ENCODE peak calls at places on chromosomes 3 and 15, in eight cellular contexts. One of them, this sample, is unnamed.

GRCh38 chr3:25424238-25425013 is 3.6 kb upstream of the RARB start:
- DNase-seq in GM23338: no peak
- DNase-seq in hepatocyte: peak; percentile 58
- DNase-seq in HepG2: no peak
- DNase-seq in A673: no peak
- DNase-seq in astrocyte: no peak
- DNase-seq in GM12878: no peak
- DNase-seq in endothelial cell of umbilical vein: no peak
- DNase-seq in this sample: peak; percentile 16

GRCh38 chr3:148861277-148861869 is 3.7 kb upstream of the CPA3 start:
- DNase-seq in astrocyte: no peak
- DNase-seq in endothelial cell of umbilical vein: peak; percentile 60
- DNase-seq in GM23338: peak; percentile 52
- DNase-seq in HepG2: peak; percentile 29
- DNase-seq in hepatocyte: peak; percentile 54
- DNase-seq in GM12878: no peak
- DNase-seq in A673: peak; percentile 56
- DNase-seq in this sample: peak; percentile 63

GRCh38 chr15:47442366-47442765 is 274.9 kb upstream of the SEMA6D start:
- DNase-seq in endothelial cell of umbilical vein: no peak
- DNase-seq in hepatocyte: no peak
- DNase-seq in A673: no peak
- DNase-seq in astrocyte: no peak
- DNase-seq in GM12878: no peak
- DNase-seq in HepG2: no peak
- DNase-seq in GM23338: no peak
- DNase-seq in this sample: no peak

GRCh38 chr3:10173095-10173925 is 8.6 kb downstream of the IRAK2 start:
- DNase-seq in hepatocyte: no peak
- DNase-seq in GM23338: no peak
- DNase-seq in endothelial cell of umbilical vein: no peak
- DNase-seq in A673: no peak
- DNase-seq in HepG2: no peak
- DNase-seq in astrocyte: peak; percentile 65
- DNase-seq in GM12878: no peak
- DNase-seq in this sample: peak; percentile 56

GRCh38 chr3:159866201-159866746 is 122.4 kb upstream of the IL12A start:
- DNase-seq in HepG2: no peak
- DNase-seq in A673: no peak
- DNase-seq in hepatocyte: no peak
- DNase-seq in astrocyte: peak; percentile 41
- DNase-seq in GM23338: no peak
- DNase-seq in GM12878: no peak
- DNase-seq in endothelial cell of umbilical vein: peak; percentile 78
- DNase-seq in this sample: no peak

GRCh38 chr3:100120022-100120421 is 5.7 kb upstream of the FILIP1L start:
- DNase-seq in A673: no peak
- DNase-seq in GM12878: no peak
- DNase-seq in hepatocyte: no peak
- DNase-seq in endothelial cell of umbilical vein: no peak
- DNase-seq in HepG2: no peak
- DNase-seq in GM23338: no peak
- DNase-seq in astrocyte: no peak
- DNase-seq in this sample: no peak

GRCh38 chr3:31219131-31219843 is 313.4 kb upstream of the STT3B start:
- DNase-seq in astrocyte: peak; percentile 98
- DNase-seq in GM23338: no peak
- DNase-seq in hepatocyte: no peak
- DNase-seq in A673: no peak
- DNase-seq in HepG2: no peak
- DNase-seq in endothelial cell of umbilical vein: no peak
- DNase-seq in GM12878: peak; percentile 84
- DNase-seq in this sample: peak; percentile 22

GRCh38 chr3:90052425-90052950 is 945.1 kb downstream of the EPHA3 start:
- DNase-seq in endothelial cell of umbilical vein: no peak
- DNase-seq in astrocyte: no peak
- DNase-seq in HepG2: no peak
- DNase-seq in hepatocyte: no peak
- DNase-seq in GM12878: no peak
- DNase-seq in GM23338: no peak
- DNase-seq in A673: no peak
- DNase-seq in this sample: no peak

GRCh38 chr15:58086479-58086878 is 21.0 kb upstream of the ALDH1A2 start:
- DNase-seq in HepG2: no peak
- DNase-seq in endothelial cell of umbilical vein: peak; percentile 36
- DNase-seq in GM12878: no peak
- DNase-seq in astrocyte: no peak
- DNase-seq in A673: no peak
- DNase-seq in GM23338: no peak
- DNase-seq in hepatocyte: no peak
- DNase-seq in this sample: peak; percentile 53

GRCh38 chr15:64699767-64700388 is 75.5 kb downstream of the RBPMS2 start:
- DNase-seq in GM12878: no peak
- DNase-seq in hepatocyte: peak; percentile 62
- DNase-seq in GM23338: peak; percentile 90
- DNase-seq in endothelial cell of umbilical vein: peak; percentile 79
- DNase-seq in HepG2: no peak
- DNase-seq in astrocyte: peak; percentile 36
- DNase-seq in A673: no peak
- DNase-seq in this sample: peak; percentile 60

GRCh38 chr3:111874177-111874820 is 15.2 kb downstream of the PHLDB2 start:
- DNase-seq in astrocyte: peak; percentile 80
- DNase-seq in endothelial cell of umbilical vein: peak; percentile 47
- DNase-seq in hepatocyte: no peak
- DNase-seq in GM23338: no peak
- DNase-seq in A673: peak; percentile 25
- DNase-seq in GM12878: no peak
- DNase-seq in HepG2: peak; percentile 27
- DNase-seq in this sample: peak; percentile 87

GRCh38 chr3:48372377-48372770 is 355 bp downstream of the FBXW12 start:
- DNase-seq in A673: no peak
- DNase-seq in astrocyte: no peak
- DNase-seq in GM23338: no peak
- DNase-seq in hepatocyte: no peak
- DNase-seq in HepG2: no peak
- DNase-seq in GM12878: no peak
- DNase-seq in endothelial cell of umbilical vein: no peak
- DNase-seq in this sample: no peak

GRCh38 chr15:66504563-66505429 is at the start of the genes RPL4 and ZWILCH:
- DNase-seq in HepG2: peak; percentile 97
- DNase-seq in GM12878: peak; percentile 78
- DNase-seq in GM23338: peak; percentile 85
- DNase-seq in astrocyte: peak; percentile 85
- DNase-seq in endothelial cell of umbilical vein: peak; percentile 86
- DNase-seq in hepatocyte: peak; percentile 80
- DNase-seq in A673: peak; percentile 86
- DNase-seq in this sample: peak; percentile 89

GRCh38 chr3:169668081-169668956 is 4.8 kb upstream of the MECOM start:
- DNase-seq in HepG2: no peak
- DNase-seq in endothelial cell of umbilical vein: peak; percentile 79
- DNase-seq in hepatocyte: peak; percentile 62
- DNase-seq in astrocyte: peak; percentile 28
- DNase-seq in A673: peak; percentile 24
- DNase-seq in GM23338: peak; percentile 68
- DNase-seq in GM12878: no peak
- DNase-seq in this sample: peak; percentile 42

GRCh38 chr3:169667380-169667671 is 3.8 kb upstream of the MECOM start:
- DNase-seq in GM12878: no peak
- DNase-seq in endothelial cell of umbilical vein: peak; percentile 46
- DNase-seq in hepatocyte: no peak
- DNase-seq in HepG2: no peak
- DNase-seq in GM23338: no peak
- DNase-seq in astrocyte: no peak
- DNase-seq in A673: no peak
- DNase-seq in this sample: no peak

GRCh38 chr3:169666501-169667379 is 3.2 kb upstream of the MECOM start:
- DNase-seq in GM23338: peak; percentile 55
- DNase-seq in GM12878: no peak
- DNase-seq in HepG2: no peak
- DNase-seq in A673: no peak
- DNase-seq in endothelial cell of umbilical vein: peak; percentile 66
- DNase-seq in hepatocyte: no peak
- DNase-seq in astrocyte: no peak
- DNase-seq in this sample: no peak

GRCh38 chr3:169668957-169669681 is 5.6 kb upstream of the MECOM start:
- DNase-seq in HepG2: peak; percentile 29
- DNase-seq in A673: peak; percentile 69
- DNase-seq in GM12878: no peak
- DNase-seq in hepatocyte: peak; percentile 90
- DNase-seq in GM23338: peak; percentile 93
- DNase-seq in astrocyte: peak; percentile 33
- DNase-seq in endothelial cell of umbilical vein: peak; percentile 84
- DNase-seq in this sample: peak; percentile 79

DNA sequence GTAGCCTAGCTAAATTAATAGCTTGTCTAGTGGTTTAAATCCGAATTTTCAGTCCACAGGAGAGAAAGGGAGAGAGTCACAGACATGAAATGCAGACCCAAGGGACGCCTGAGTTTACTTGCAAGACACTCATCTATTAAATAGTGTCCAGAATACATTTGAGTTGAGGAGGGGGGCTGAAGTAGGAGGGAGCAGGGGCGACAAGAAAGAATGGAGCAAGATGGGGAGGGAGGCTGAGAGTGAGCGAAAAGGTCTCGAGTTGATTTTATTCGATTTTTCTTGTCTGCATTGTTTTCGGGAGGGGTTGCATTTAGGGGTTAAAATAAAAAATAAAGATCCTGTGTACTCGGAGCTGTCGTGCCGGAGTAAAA is 4.2 kb upstream of the MECOM start:
- DNase-seq in astrocyte: no peak
- DNase-seq in hepatocyte: no peak
- DNase-seq in endothelial cell of umbilical vein: peak; percentile 54
- DNase-seq in HepG2: no peak
- DNase-seq in A673: no peak
- DNase-seq in GM12878: no peak
- DNase-seq in GM23338: peak; percentile 23
- DNase-seq in this sample: no peak
- TF ChIP-seq EZH2 in astrocyte: no peak
- TF ChIP-seq EZH2 in hepatocyte: no peak
- TF ChIP-seq EZH2 in endothelial cell of umbilical vein: no peak
- TF ChIP-seq EZH2 in HepG2: no peak
- TF ChIP-seq EZH2 in A673: no peak
- TF ChIP-seq EZH2 in GM12878: no peak
- TF ChIP-seq EZH2 in GM23338: peak; percentile 53
- TF ChIP-seq EZH2 in this sample: no peak

DNA sequence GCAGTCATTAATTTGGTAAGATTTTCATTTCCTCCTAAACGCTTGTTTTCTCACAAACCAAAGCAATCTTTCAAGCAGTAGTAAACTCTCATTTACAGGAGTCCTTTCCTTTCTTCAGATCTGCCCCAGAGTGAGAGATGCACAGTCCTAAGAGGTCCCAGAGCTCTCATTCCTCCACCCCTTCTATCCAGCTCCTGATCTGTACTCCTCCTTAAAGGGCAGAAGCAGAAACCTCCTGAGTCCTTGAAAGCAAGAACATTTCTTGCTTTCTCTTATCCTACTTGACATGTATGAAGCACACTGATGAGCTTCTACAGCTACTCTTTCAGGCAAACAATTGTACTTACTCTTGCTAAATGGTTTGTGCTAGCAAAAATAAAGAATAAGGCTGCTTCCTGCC is 11.7 kb downstream of the EXD1 start:
- DNase-seq in hepatocyte: no peak
- DNase-seq in HepG2: no peak
- DNase-seq in astrocyte: no peak
- DNase-seq in A673: no peak
- DNase-seq in endothelial cell of umbilical vein: no peak
- DNase-seq in GM23338: no peak
- DNase-seq in GM12878: no peak
- DNase-seq in this sample: no peak
- TF ChIP-seq EZH2 in hepatocyte: no peak
- TF ChIP-seq EZH2 in HepG2: no peak
- TF ChIP-seq EZH2 in astrocyte: no peak
- TF ChIP-seq EZH2 in A673: no peak
- TF ChIP-seq EZH2 in endothelial cell of umbilical vein: no peak
- TF ChIP-seq EZH2 in GM23338: no peak
- TF ChIP-seq EZH2 in GM12878: no peak
- TF ChIP-seq EZH2 in this sample: no peak

DNA sequence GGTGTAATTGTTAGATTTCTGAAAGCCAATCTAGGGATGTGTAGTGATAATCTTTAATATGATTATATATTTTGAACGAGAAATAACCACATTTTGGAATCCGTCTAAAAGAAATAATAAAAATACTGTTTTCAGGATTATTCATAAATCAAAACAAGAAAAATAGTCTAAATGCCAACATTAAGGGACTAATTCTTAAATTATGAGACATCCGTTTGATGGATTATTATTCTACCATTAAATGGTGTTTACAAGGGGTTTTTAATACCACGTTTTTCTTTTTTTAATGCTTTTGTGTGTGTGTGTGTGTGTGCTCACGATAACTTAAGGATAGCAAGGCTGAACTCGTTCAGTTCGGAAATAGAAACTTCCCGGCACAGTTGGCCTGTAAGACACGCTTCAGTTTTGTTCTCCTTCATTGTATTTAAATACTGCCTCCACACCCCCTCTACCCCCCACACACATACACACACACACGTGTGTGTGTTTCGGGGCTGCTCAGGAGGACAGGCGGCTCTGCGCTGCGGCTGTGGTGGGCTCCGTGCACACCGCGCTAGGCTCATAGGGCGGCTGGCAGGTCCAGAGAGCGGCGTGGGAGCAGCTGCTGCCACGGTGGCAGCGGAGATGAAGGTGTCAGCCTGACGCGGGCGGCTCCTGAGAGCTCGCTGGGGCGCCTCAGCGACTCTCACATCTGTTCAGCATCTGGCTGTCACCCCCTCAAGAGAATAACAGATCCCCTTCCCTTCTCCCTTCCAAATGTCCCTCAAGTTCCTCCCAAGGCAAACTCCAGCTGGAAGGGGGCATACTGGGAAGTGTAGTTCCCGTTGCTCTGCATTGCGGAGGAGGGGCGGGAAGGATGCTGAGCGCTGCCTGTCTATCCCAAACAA is 23.0 kb upstream of the ANP32A start:
- DNase-seq in GM23338: peak; percentile 85
- DNase-seq in endothelial cell of umbilical vein: peak; percentile 50
- DNase-seq in astrocyte: peak; percentile 6
- DNase-seq in HepG2: no peak
- DNase-seq in A673: peak; percentile 47
- DNase-seq in GM12878: no peak
- DNase-seq in hepatocyte: peak; percentile 23
- DNase-seq in this sample: peak; percentile 51
- TF ChIP-seq EZH2 in GM23338: no peak
- TF ChIP-seq EZH2 in endothelial cell of umbilical vein: peak; percentile 74
- TF ChIP-seq EZH2 in astrocyte: peak; percentile 71
- TF ChIP-seq EZH2 in HepG2: peak; percentile 84
- TF ChIP-seq EZH2 in A673: no peak
- TF ChIP-seq EZH2 in GM12878: no peak
- TF ChIP-seq EZH2 in hepatocyte: no peak
- TF ChIP-seq EZH2 in this sample: peak; percentile 68

DNA sequence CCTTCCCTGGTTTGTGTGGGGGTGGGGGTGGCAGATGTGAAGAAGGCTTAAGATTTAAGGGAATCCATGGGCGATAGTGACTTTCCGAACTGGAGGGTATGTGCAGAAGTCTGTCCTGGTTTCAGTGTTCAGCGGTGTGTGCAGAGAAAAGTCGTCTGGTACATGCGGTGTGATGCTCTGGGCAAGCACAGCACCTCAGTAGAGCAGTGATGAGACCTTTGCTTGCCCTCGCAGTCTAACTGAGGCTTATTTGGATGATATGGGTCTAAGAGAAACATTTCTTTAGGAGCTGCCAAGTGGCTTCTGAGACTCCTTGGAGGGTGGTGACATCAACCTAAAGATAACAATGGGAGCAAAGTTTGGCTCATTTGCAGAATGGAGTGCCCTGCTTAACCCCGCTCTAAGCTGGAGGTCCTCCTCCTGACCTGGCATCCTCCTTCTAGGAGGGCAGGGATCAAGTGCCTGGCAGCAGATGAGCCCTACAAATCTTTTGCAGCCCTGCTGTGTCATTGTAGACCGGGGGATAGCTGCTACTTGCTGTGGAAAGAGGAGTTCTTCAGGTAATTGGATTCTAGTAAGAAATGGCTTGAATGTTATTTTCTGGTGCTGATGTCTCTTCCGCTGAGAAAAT is 228.1 kb upstream of the AZI2 start:
- DNase-seq in endothelial cell of umbilical vein: no peak
- DNase-seq in astrocyte: no peak
- DNase-seq in hepatocyte: no peak
- DNase-seq in GM12878: no peak
- DNase-seq in GM23338: peak; percentile 23
- DNase-seq in A673: no peak
- DNase-seq in HepG2: no peak
- DNase-seq in this sample: peak; percentile 21
- TF ChIP-seq EZH2 in endothelial cell of umbilical vein: peak; percentile 61
- TF ChIP-seq EZH2 in astrocyte: no peak
- TF ChIP-seq EZH2 in hepatocyte: no peak
- TF ChIP-seq EZH2 in GM12878: peak; percentile 28
- TF ChIP-seq EZH2 in GM23338: no peak
- TF ChIP-seq EZH2 in A673: no peak
- TF ChIP-seq EZH2 in HepG2: no peak
- TF ChIP-seq EZH2 in this sample: peak; percentile 58

This sample was measured in GM23248.